ENCODE peak calls at places on chromosomes 2 and 18, in seven cellular contexts. Y, E, S, P, G, B and Q are unnamed samples.

GRCh38 chr2:17719562-17720371 is 33.8 kb downstream of the SMC6 start:
- DNase-seq in G (no peak), P (no peak), E (no peak), B (no peak), S (no peak), Y (no peak), Q (no peak)

GRCh38 chr2:180291552-180292421 is 284.7 kb upstream of the CWC22 start:
- DNase-seq in B (no peak), S (no peak), Y (no peak), P (no peak), G (no peak), E (peak; percentile 31), Q (no peak)

GRCh38 chr2:216335252-216335651 is 37.0 kb downstream of the MARCHF4 start:
- DNase-seq in Y (no peak), P (no peak), S (no peak), E (no peak), G (no peak), B (no peak), Q (no peak)

GRCh38 chr2:231395188-231396057 is at the start of gene B3GNT7:
- DNase-seq in P (peak; percentile 39), B (no peak), E (peak; percentile 42), Y (no peak), S (no peak), G (no peak), Q (no peak)

GRCh38 chr2:240707791-240708190 is 16.1 kb downstream of the AQP12A start:
- DNase-seq in E (no peak), S (no peak), B (no peak), P (no peak), G (no peak), Y (no peak), Q (no peak)

GRCh38 chr2:50785781-50786180 is 246.2 kb downstream of the NRXN1 start:
- DNase-seq in S (peak; percentile 64), Y (peak; percentile 18), P (no peak), G (no peak), E (no peak), B (no peak), Q (no peak)

GRCh38 chr2:189444322-189444721 is 3.0 kb downstream of the WDR75 start:
- DNase-seq in B (no peak), P (no peak), G (no peak), Y (no peak), S (no peak), E (no peak), Q (no peak)

GRCh38 chr2:99682280-99683060 is 192.7 kb upstream of the REV1 start:
- DNase-seq in B (no peak), E (no peak), P (no peak), S (no peak), Y (no peak), G (no peak), Q (no peak)

GRCh38 chr2:227420063-227421052 is 32.6 kb upstream of the SCYGR1 start:
- DNase-seq in S (no peak), Y (no peak), P (no peak), E (no peak), B (no peak), G (no peak), Q (no peak)

GRCh38 chr2:30936924-30937323 is 129.7 kb upstream of the CAPN13 start:
- DNase-seq in B (no peak), G (no peak), Y (no peak), P (no peak), S (no peak), E (no peak), Q (no peak)

GRCh38 chr18:70419526-70419925 is 130.7 kb downstream of the SOCS6 start:
- DNase-seq in Y (no peak), B (no peak), P (no peak), S (no peak), G (no peak), E (no peak), Q (no peak)
- H3K27ac ChIP-seq in Y (no peak overlapping the region), B (no peak overlapping the region), P (no peak overlapping the region), S (no peak overlapping the region), G (no peak overlapping the region), E (peak overlapping the region; percentile 99), Q (no peak overlapping the region)

GRCh38 chr2:96882230-96882629 is 12.3 kb upstream of the SEMA4C start:
- DNase-seq in S (no peak), Y (no peak), B (no peak), E (no peak), G (no peak), P (no peak), Q (no peak)
- H3K27ac ChIP-seq in S (no peak overlapping the region), Y (no peak overlapping the region), B (no peak overlapping the region), E (no peak overlapping the region), G (peak overlapping the region; percentile 48), P (no peak overlapping the region), Q (no peak overlapping the region)

GRCh38 chr18:59571953-59572352 is 125.3 kb downstream of the CCBE1 start:
- DNase-seq in E (no peak), P (no peak), S (no peak), G (no peak), B (no peak), Y (no peak), Q (no peak)
- H3K27ac ChIP-seq in E (no peak overlapping the region), P (no peak overlapping the region), S (no peak overlapping the region), G (no peak overlapping the region), B (no peak overlapping the region), Y (no peak overlapping the region), Q (no peak overlapping the region)

GRCh38 chr18:23853448-23854210 is 160.9 kb upstream of the TTC39C start:
- DNase-seq in Y (no peak), E (no peak), P (no peak), G (no peak), B (no peak), S (no peak), Q (no peak)
- H3K27ac ChIP-seq in Y (no peak overlapping the region), E (no peak overlapping the region), P (no peak overlapping the region), G (peak overlapping the region; percentile 7), B (no peak overlapping the region), S (no peak overlapping the region), Q (no peak overlapping the region)

GRCh38 chr2:221310720-221311119 is 261.4 kb downstream of the EPHA4 start:
- DNase-seq in B (no peak), P (no peak), E (no peak), Y (no peak), G (no peak), S (no peak), Q (no peak)
- H3K27ac ChIP-seq in B (no peak overlapping the region), P (no peak overlapping the region), E (no peak overlapping the region), Y (no peak overlapping the region), G (no peak overlapping the region), S (no peak overlapping the region), Q (no peak overlapping the region)

GRCh38 chr2:219400562-219400961 is 12.8 kb upstream of the DNPEP start:
- DNase-seq in G (no peak), E (no peak), Y (no peak), P (no peak), B (no peak), S (no peak), Q (no peak)
- H3K27ac ChIP-seq in G (no peak overlapping the region), E (no peak overlapping the region), Y (no peak overlapping the region), P (no peak overlapping the region), B (no peak overlapping the region), S (no peak overlapping the region), Q (no peak overlapping the region)

DNA sequence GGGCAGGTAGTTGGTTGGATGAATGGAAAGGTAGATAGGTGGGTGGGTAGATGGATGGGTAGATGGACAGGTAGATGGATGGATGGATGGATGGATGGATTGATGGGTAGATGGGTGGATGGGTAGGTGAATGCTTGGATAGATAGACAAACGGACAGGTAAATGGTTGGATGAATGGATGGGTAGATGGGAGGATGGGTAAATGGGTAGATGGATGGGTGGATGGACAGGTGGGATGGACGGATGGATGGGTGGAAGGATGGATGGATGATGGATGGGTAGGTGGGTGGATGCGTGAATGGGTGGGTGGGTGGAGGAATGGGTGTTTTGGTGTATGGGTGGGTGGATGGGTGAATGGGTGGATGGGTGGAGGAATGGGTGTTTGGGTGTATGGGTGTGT is 50.1 kb upstream of the ASAP2 start:
- DNase-seq in G (no peak), Y (no peak), S (no peak), B (no peak), P (no peak), E (no peak), Q (no peak)
- H3K27ac ChIP-seq in G (no peak overlapping the region), Y (no peak overlapping the region), S (no peak overlapping the region), B (no peak overlapping the region), P (no peak overlapping the region), E (no peak overlapping the region), Q (no peak overlapping the region)

DNA sequence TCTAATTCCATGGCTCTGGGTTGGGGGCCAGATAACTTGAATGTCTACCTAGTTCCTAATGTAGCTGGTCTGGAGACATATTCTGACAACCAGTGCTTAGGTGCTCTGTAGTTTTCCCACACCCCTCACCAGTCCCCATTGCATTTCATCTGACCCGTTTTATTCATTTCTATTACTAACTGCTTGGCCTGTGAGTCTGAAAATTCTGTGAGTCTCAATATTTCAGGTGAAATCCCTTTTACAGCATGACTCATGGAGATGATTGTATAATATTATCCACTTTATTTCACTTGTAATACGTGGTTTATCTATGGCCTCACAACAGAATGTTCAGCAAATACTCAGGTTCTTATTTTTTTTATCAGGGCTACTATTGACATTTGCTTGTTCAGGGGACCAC is 103.7 kb upstream of the UGP2 start:
- DNase-seq in S (no peak), B (no peak), Y (no peak), E (no peak), P (no peak), G (no peak), Q (no peak)
- H3K27ac ChIP-seq in S (no peak overlapping the region), B (no peak overlapping the region), Y (no peak overlapping the region), E (no peak overlapping the region), P (no peak overlapping the region), G (peak overlapping the region; percentile 77), Q (no peak overlapping the region)

DNA sequence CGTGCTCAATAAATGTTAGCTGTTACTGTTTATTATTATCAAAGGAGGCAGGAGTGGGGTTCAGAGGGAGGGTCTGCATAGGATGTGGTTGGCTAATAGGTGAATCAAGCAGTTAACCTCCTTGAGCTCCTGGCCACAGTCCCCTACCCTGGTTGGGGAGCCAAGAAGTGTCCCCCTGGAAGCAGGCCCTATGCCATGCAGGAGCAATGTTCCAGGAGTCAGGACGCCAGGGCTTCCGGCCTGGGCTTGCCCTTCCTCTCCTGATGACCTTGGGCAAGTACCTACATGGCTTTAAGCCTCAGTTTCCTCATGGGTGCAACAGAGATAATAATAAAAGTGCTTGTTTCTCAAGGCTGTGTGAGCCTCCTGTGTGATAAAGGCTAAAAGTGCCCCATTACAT is 84.9 kb downstream of the DYSF start:
- DNase-seq in G (peak; percentile 6), Y (no peak), E (no peak), S (no peak), P (no peak), B (no peak), Q (no peak)
- H3K27ac ChIP-seq in G (no peak overlapping the region), Y (no peak overlapping the region), E (no peak overlapping the region), S (no peak overlapping the region), P (no peak overlapping the region), B (no peak overlapping the region), Q (no peak overlapping the region)

DNA sequence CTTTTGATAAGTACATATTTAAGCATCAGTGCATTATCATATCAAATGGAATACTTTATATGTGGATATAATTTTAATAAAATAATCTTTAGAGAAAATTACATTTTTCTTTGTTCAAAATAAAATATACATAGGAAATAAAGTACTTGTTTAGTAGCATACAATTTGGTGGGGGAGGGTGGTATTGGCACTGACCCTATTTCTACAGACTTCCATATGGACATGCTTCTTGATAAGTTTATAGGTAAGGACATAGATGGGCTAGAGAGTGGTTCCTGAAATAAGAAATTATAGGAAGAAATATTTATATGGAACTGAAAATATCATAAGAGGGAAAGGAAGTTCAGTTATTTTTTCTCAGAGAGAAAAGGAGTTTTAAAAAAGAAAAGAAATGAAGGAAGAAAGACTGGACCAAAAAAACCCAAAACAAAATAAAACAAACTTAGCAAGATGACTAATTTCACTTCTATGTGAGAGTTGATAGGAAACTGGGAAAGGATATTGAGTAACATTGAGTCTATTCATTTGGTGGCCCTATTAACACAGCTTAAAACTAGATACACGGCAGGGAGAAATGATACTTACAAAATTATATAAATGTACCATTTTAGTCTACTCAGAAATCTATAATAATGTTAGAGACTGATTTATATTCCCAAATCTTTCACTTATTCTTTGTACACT is 505.9 kb downstream of the ERBB4 start:
- DNase-seq in S (no peak), G (no peak), B (no peak), E (no peak), Y (no peak), P (no peak), Q (no peak)
- H3K27ac ChIP-seq in S (no peak overlapping the region), G (no peak overlapping the region), B (no peak overlapping the region), E (no peak overlapping the region), Y (no peak overlapping the region), P (no peak overlapping the region), Q (no peak overlapping the region)